ENCODE peak calls at places on chromosomes 4 and X, in ten cellular contexts. One of them, this sample, is unnamed.

GRCh38 chr4:107094332-107094731 is 58.2 kb upstream of the DKK2 start:
- DNase-seq in A549: no peak
- DNase-seq in adrenal gland: no peak
- DNase-seq in AG20443: peak
- DNase-seq in fibroblast of pulmonary artery: peak
- DNase-seq in NCI-H2171: no peak
- DNase-seq in lung: no peak
- DNase-seq in stimulated activated CD8-positive, alpha-beta memory T cell treated with anti-CD3 and anti-CD28 coated beads, Interleukin-4, amount 100 ng/mL, for 48 hours: no peak
- DNase-seq in COR-L47: peak
- DNase-seq in activated T-cell treated with anti-CD3 and anti-CD28 coated beads for 48 hours: no peak
- DNase-seq in this sample: no peak

GRCh38 chrX:154505726-154506125 is 10.3 kb downstream of the FAM3A start:
- DNase-seq in fibroblast of pulmonary artery: peak
- DNase-seq in A549: no peak
- DNase-seq in activated T-cell treated with anti-CD3 and anti-CD28 coated beads for 48 hours: no peak
- DNase-seq in AG20443: peak
- DNase-seq in stimulated activated CD8-positive, alpha-beta memory T cell treated with anti-CD3 and anti-CD28 coated beads, Interleukin-4, amount 100 ng/mL, for 48 hours: no peak
- DNase-seq in lung: no peak
- DNase-seq in adrenal gland: no peak
- DNase-seq in COR-L47: no peak
- DNase-seq in NCI-H2171: no peak
- DNase-seq in this sample: no peak

GRCh38 chr4:152640058-152640921 is 39.5 kb downstream of the TMEM154 start:
- DNase-seq in stimulated activated CD8-positive, alpha-beta memory T cell treated with anti-CD3 and anti-CD28 coated beads, Interleukin-4, amount 100 ng/mL, for 48 hours: no peak
- DNase-seq in fibroblast of pulmonary artery: peak
- DNase-seq in lung: no peak
- DNase-seq in adrenal gland: peak
- DNase-seq in A549: peak
- DNase-seq in COR-L47: peak
- DNase-seq in activated T-cell treated with anti-CD3 and anti-CD28 coated beads for 48 hours: no peak
- DNase-seq in AG20443: peak
- DNase-seq in NCI-H2171: no peak
- DNase-seq in this sample: no peak

GRCh38 chr4:162061214-162061613 is 102.6 kb downstream of the FSTL5 start:
- DNase-seq in lung: no peak
- DNase-seq in A549: peak
- DNase-seq in adrenal gland: no peak
- DNase-seq in COR-L47: no peak
- DNase-seq in activated T-cell treated with anti-CD3 and anti-CD28 coated beads for 48 hours: no peak
- DNase-seq in NCI-H2171: no peak
- DNase-seq in stimulated activated CD8-positive, alpha-beta memory T cell treated with anti-CD3 and anti-CD28 coated beads, Interleukin-4, amount 100 ng/mL, for 48 hours: no peak
- DNase-seq in AG20443: no peak
- DNase-seq in fibroblast of pulmonary artery: no peak
- DNase-seq in this sample: no peak

GRCh38 chr4:82352825-82353370 is 20.9 kb downstream of the HNRNPD start:
- DNase-seq in AG20443: no peak
- DNase-seq in lung: no peak
- DNase-seq in COR-L47: no peak
- DNase-seq in stimulated activated CD8-positive, alpha-beta memory T cell treated with anti-CD3 and anti-CD28 coated beads, Interleukin-4, amount 100 ng/mL, for 48 hours: no peak
- DNase-seq in adrenal gland: no peak
- DNase-seq in activated T-cell treated with anti-CD3 and anti-CD28 coated beads for 48 hours: no peak
- DNase-seq in NCI-H2171: no peak
- DNase-seq in fibroblast of pulmonary artery: no peak
- DNase-seq in A549: no peak
- DNase-seq in this sample: no peak

GRCh38 chrX:8245411-8245810 is 74.3 kb upstream of the VCX2 start:
- DNase-seq in stimulated activated CD8-positive, alpha-beta memory T cell treated with anti-CD3 and anti-CD28 coated beads, Interleukin-4, amount 100 ng/mL, for 48 hours: no peak
- DNase-seq in COR-L47: no peak
- DNase-seq in adrenal gland: no peak
- DNase-seq in NCI-H2171: no peak
- DNase-seq in A549: no peak
- DNase-seq in AG20443: no peak
- DNase-seq in fibroblast of pulmonary artery: no peak
- DNase-seq in lung: no peak
- DNase-seq in activated T-cell treated with anti-CD3 and anti-CD28 coated beads for 48 hours: no peak
- DNase-seq in this sample: no peak

GRCh38 chr4:176988226-176988625 is 195.5 kb upstream of the VEGFC start:
- DNase-seq in adrenal gland: no peak
- DNase-seq in fibroblast of pulmonary artery: peak
- DNase-seq in AG20443: peak
- DNase-seq in COR-L47: no peak
- DNase-seq in A549: peak
- DNase-seq in lung: no peak
- DNase-seq in stimulated activated CD8-positive, alpha-beta memory T cell treated with anti-CD3 and anti-CD28 coated beads, Interleukin-4, amount 100 ng/mL, for 48 hours: no peak
- DNase-seq in NCI-H2171: no peak
- DNase-seq in activated T-cell treated with anti-CD3 and anti-CD28 coated beads for 48 hours: no peak
- DNase-seq in this sample: no peak

GRCh38 chr4:3276961-3277360 is 15.9 kb upstream of the RGS12 start:
- DNase-seq in fibroblast of pulmonary artery: peak
- DNase-seq in AG20443: peak
- DNase-seq in lung: no peak
- DNase-seq in COR-L47: no peak
- DNase-seq in A549: no peak
- DNase-seq in NCI-H2171: no peak
- DNase-seq in adrenal gland: no peak
- DNase-seq in stimulated activated CD8-positive, alpha-beta memory T cell treated with anti-CD3 and anti-CD28 coated beads, Interleukin-4, amount 100 ng/mL, for 48 hours: peak
- DNase-seq in activated T-cell treated with anti-CD3 and anti-CD28 coated beads for 48 hours: no peak
- DNase-seq in this sample: peak

GRCh38 chrX:129724767-129725166 is 14.0 kb upstream of the XPNPEP2 start:
- DNase-seq in lung: no peak
- DNase-seq in A549: no peak
- DNase-seq in fibroblast of pulmonary artery: no peak
- DNase-seq in AG20443: no peak
- DNase-seq in activated T-cell treated with anti-CD3 and anti-CD28 coated beads for 48 hours: no peak
- DNase-seq in adrenal gland: no peak
- DNase-seq in COR-L47: no peak
- DNase-seq in stimulated activated CD8-positive, alpha-beta memory T cell treated with anti-CD3 and anti-CD28 coated beads, Interleukin-4, amount 100 ng/mL, for 48 hours: no peak
- DNase-seq in NCI-H2171: no peak
- DNase-seq in this sample: no peak

GRCh38 chr4:117474987-117475386 is 389.6 kb upstream of the TRAM1L1 start:
- DNase-seq in fibroblast of pulmonary artery: no peak
- DNase-seq in AG20443: no peak
- DNase-seq in activated T-cell treated with anti-CD3 and anti-CD28 coated beads for 48 hours: no peak
- DNase-seq in COR-L47: no peak
- DNase-seq in stimulated activated CD8-positive, alpha-beta memory T cell treated with anti-CD3 and anti-CD28 coated beads, Interleukin-4, amount 100 ng/mL, for 48 hours: no peak
- DNase-seq in NCI-H2171: no peak
- DNase-seq in adrenal gland: no peak
- DNase-seq in lung: no peak
- DNase-seq in A549: no peak
- DNase-seq in this sample: no peak

GRCh38 chr4:184097240-184097619 is 120.4 kb downstream of the ENPP6 start:
- DNase-seq in lung: peak
- DNase-seq in A549: no peak
- DNase-seq in AG20443: peak
- DNase-seq in adrenal gland: peak
- DNase-seq in stimulated activated CD8-positive, alpha-beta memory T cell treated with anti-CD3 and anti-CD28 coated beads, Interleukin-4, amount 100 ng/mL, for 48 hours: peak
- DNase-seq in activated T-cell treated with anti-CD3 and anti-CD28 coated beads for 48 hours: peak
- DNase-seq in NCI-H2171: no peak
- DNase-seq in COR-L47: no peak
- DNase-seq in fibroblast of pulmonary artery: no peak
- DNase-seq in this sample: peak

GRCh38 chrX:38985375-38985774 is 184.1 kb downstream of the MID1IP1 start:
- DNase-seq in stimulated activated CD8-positive, alpha-beta memory T cell treated with anti-CD3 and anti-CD28 coated beads, Interleukin-4, amount 100 ng/mL, for 48 hours: no peak
- DNase-seq in adrenal gland: no peak
- DNase-seq in COR-L47: peak
- DNase-seq in NCI-H2171: no peak
- DNase-seq in lung: no peak
- DNase-seq in activated T-cell treated with anti-CD3 and anti-CD28 coated beads for 48 hours: no peak
- DNase-seq in fibroblast of pulmonary artery: peak
- DNase-seq in A549: peak
- DNase-seq in AG20443: peak
- DNase-seq in this sample: no peak

GRCh38 chrX:134377537-134377936 is 82.4 kb upstream of the HPRT1 start:
- DNase-seq in A549: peak
- DNase-seq in stimulated activated CD8-positive, alpha-beta memory T cell treated with anti-CD3 and anti-CD28 coated beads, Interleukin-4, amount 100 ng/mL, for 48 hours: peak
- DNase-seq in activated T-cell treated with anti-CD3 and anti-CD28 coated beads for 48 hours: no peak
- DNase-seq in fibroblast of pulmonary artery: peak
- DNase-seq in adrenal gland: peak
- DNase-seq in AG20443: peak
- DNase-seq in COR-L47: no peak
- DNase-seq in NCI-H2171: peak
- DNase-seq in lung: no peak
- DNase-seq in this sample: no peak

GRCh38 chrX:16258936-16259335 is 91.7 kb downstream of the MAGEB17 start:
- DNase-seq in adrenal gland: no peak
- DNase-seq in activated T-cell treated with anti-CD3 and anti-CD28 coated beads for 48 hours: no peak
- DNase-seq in AG20443: no peak
- DNase-seq in NCI-H2171: no peak
- DNase-seq in lung: no peak
- DNase-seq in fibroblast of pulmonary artery: no peak
- DNase-seq in A549: no peak
- DNase-seq in stimulated activated CD8-positive, alpha-beta memory T cell treated with anti-CD3 and anti-CD28 coated beads, Interleukin-4, amount 100 ng/mL, for 48 hours: no peak
- DNase-seq in COR-L47: no peak
- DNase-seq in this sample: no peak

GRCh38 chr4:4524364-4524763 is 17.5 kb downstream of the STX18 start:
- DNase-seq in adrenal gland: peak
- DNase-seq in fibroblast of pulmonary artery: no peak
- DNase-seq in A549: no peak
- DNase-seq in lung: no peak
- DNase-seq in stimulated activated CD8-positive, alpha-beta memory T cell treated with anti-CD3 and anti-CD28 coated beads, Interleukin-4, amount 100 ng/mL, for 48 hours: peak
- DNase-seq in COR-L47: no peak
- DNase-seq in NCI-H2171: no peak
- DNase-seq in activated T-cell treated with anti-CD3 and anti-CD28 coated beads for 48 hours: peak
- DNase-seq in AG20443: peak
- DNase-seq in this sample: no peak

GRCh38 chr4:154030152-154030551 is 241.3 kb upstream of the SFRP2 start:
- DNase-seq in AG20443: no peak
- DNase-seq in activated T-cell treated with anti-CD3 and anti-CD28 coated beads for 48 hours: no peak
- DNase-seq in stimulated activated CD8-positive, alpha-beta memory T cell treated with anti-CD3 and anti-CD28 coated beads, Interleukin-4, amount 100 ng/mL, for 48 hours: no peak
- DNase-seq in NCI-H2171: no peak
- DNase-seq in adrenal gland: no peak
- DNase-seq in lung: no peak
- DNase-seq in fibroblast of pulmonary artery: no peak
- DNase-seq in A549: no peak
- DNase-seq in COR-L47: no peak
- DNase-seq in this sample: no peak

This sample was measured in kidney.